ENCODE peak calls at places on chromosomes 1 and 21, in six cellular contexts. H is M059J; I is left ventricle myocardium superior; W is astrocyte of the spinal cord; Y is HuH-7.5; Z is stimulated activated naive B cell treated with anti-CD40 and anti-IgM and Interleukin-4, amounts not matched to agents 10 μg/mL and 1 μg/mL and 100 μg/mL, for 72 hours. C is an unnamed sample.

GRCh38 chr1:71047635-71048607 is at the start of gene PTGER3:
- DNase-seq in W (no peak), Y (peak), Z (peak), I (peak), H (peak), C (peak)

GRCh38 chr1:232276651-232277050 is 353.3 kb downstream of the SIPA1L2 start:
- DNase-seq in H (no peak), Y (no peak), Z (no peak), I (no peak), W (no peak), C (no peak)

GRCh38 chr1:118992868-118993711 is 4.9 kb upstream of the TBX15 start:
- DNase-seq in I (no peak), W (no peak), Z (no peak), H (no peak), Y (no peak), C (no peak)

GRCh38 chr1:208178091-208178529 is 66.1 kb downstream of the PLXNA2 start:
- DNase-seq in I (no peak), Y (no peak), H (peak), W (no peak), Z (no peak), C (no peak)

GRCh38 chr1:241895013-241895412 is 47.0 kb downstream of the EXO1 start:
- DNase-seq in Y (no peak), I (no peak), H (peak), Z (no peak), W (no peak), C (no peak)

GRCh38 chr1:15849775-15850449 is 2.4 kb downstream of the SPEN start:
- DNase-seq in Y (no peak), I (no peak), Z (no peak), W (peak), H (peak), C (no peak)

GRCh38 chr21:42642219-42642745 is 11.1 kb upstream of the PDE9A start:
- DNase-seq in Z (no peak), W (no peak), Y (no peak), H (no peak), I (peak), C (no peak)

GRCh38 chr1:225156254-225156653 is 226.8 kb downstream of the DNAH14 start:
- DNase-seq in H (peak), Z (no peak), Y (no peak), W (peak), I (no peak), C (no peak)

GRCh38 chr1:8094481-8095241 is 68.6 kb upstream of the ERRFI1 start:
- DNase-seq in H (peak), W (peak), I (no peak), Z (no peak), Y (no peak), C (no peak)

GRCh38 chr1:70961374-70961773 is 86.2 kb downstream of the PTGER3 start:
- DNase-seq in H (peak), I (no peak), Y (no peak), W (no peak), Z (no peak), C (no peak)

GRCh38 chr21:46038871-46039397 is 57.4 kb downstream of the COL6A1 start:
- DNase-seq in Z (no peak), W (peak), Y (no peak), I (peak), H (peak), C (no peak)

GRCh38 chr1:226877669-226878068 is 7.3 kb downstream of the PSEN2 start:
- DNase-seq in Y (no peak), H (no peak), W (no peak), I (no peak), Z (no peak), C (no peak)

GRCh38 chr21:44304846-44305245 is 5.0 kb downstream of the PFKL start:
- DNase-seq in H (peak), Z (no peak), W (peak), I (no peak), Y (peak), C (no peak)

GRCh38 chr1:78792756-78793155 is 143.1 kb downstream of the IFI44 start:
- DNase-seq in Y (no peak), Z (no peak), H (peak), W (no peak), I (no peak), C (no peak)

GRCh38 chr1:169545472-169545871 is 40.8 kb downstream of the F5 start:
- DNase-seq in H (no peak), Z (no peak), W (no peak), Y (no peak), I (no peak), C (no peak)

GRCh38 chr1:75542818-75543570 is 67.9 kb downstream of the SLC44A5 start:
- DNase-seq in Z (no peak), I (no peak), H (no peak), Y (no peak), W (no peak), C (no peak)

GRCh38 chr1:66490817-66491216 is 43.1 kb upstream of the SGIP1 start:
- DNase-seq in Z (no peak), W (no peak), Y (no peak), I (no peak), H (no peak), C (no peak)

GRCh38 chr1:162220009-162220539 is 150.6 kb downstream of the NOS1AP start:
- DNase-seq in H (no peak), I (no peak), Z (no peak), Y (no peak), W (no peak), C (no peak)

GRCh38 chr1:118481091-118481490 is 296.1 kb upstream of the SPAG17 start:
- DNase-seq in W (no peak), I (no peak), H (no peak), Z (no peak), Y (no peak), C (no peak)

GRCh38 chr1:243974451-243975292 is 76.4 kb upstream of the ZBTB18 start:
- DNase-seq in Y (no peak), Z (no peak), I (no peak), W (peak), H (peak), C (no peak)

GRCh38 chr1:17736625-17737024 is 18.5 kb upstream of the ACTL8 start:
- DNase-seq in H (no peak), Z (no peak), Y (no peak), I (no peak), W (no peak), C (no peak)

GRCh38 chr1:166840309-166841302 is 1.3 kb downstream of the POGK start:
- DNase-seq in Z (no peak), Y (no peak), H (no peak), I (no peak), W (peak), C (no peak)

GRCh38 chr1:25647863-25648262 is 31.3 kb downstream of the MAN1C1 start:
- DNase-seq in Y (no peak), H (no peak), I (peak), Z (no peak), W (no peak), C (no peak)

GRCh38 chr1:33624991-33625870 is 152.8 kb downstream of the ZSCAN20 start:
- DNase-seq in Y (no peak), W (no peak), H (no peak), Z (no peak), I (no peak), C (no peak)

GRCh38 chr1:41576206-41576605 is 91.7 kb upstream of the EDN2 start:
- DNase-seq in I (no peak), Y (no peak), W (no peak), Z (no peak), H (no peak), C (no peak)

GRCh38 chr1:238582816-238583215 is 692.1 kb upstream of the ZP4 start:
- DNase-seq in Y (no peak), Z (no peak), I (no peak), W (no peak), H (peak), C (no peak)

GRCh38 chr1:25922633-25923567 is 16.7 kb upstream of the STMN1 start:
- DNase-seq in Z (peak), H (peak), Y (peak), W (peak), I (peak), C (no peak)

GRCh38 chr1:207362962-207363858 is 41.7 kb downstream of the CD55 start:
- DNase-seq in Z (no peak), W (peak), Y (no peak), I (no peak), H (peak), C (no peak)

GRCh38 chr1:201456499-201457309 is 12.3 kb downstream of the PHLDA3 start:
- DNase-seq in Y (no peak), Z (no peak), W (peak), I (peak), H (peak), C (no peak)

GRCh38 chr1:88302843-88303486 is 381.1 kb upstream of the PKN2 start:
- DNase-seq in Z (no peak), W (peak), Y (no peak), H (peak), I (no peak), C (no peak)

GRCh38 chr1:15128077-15128476 is 25.5 kb upstream of the TMEM51 start:
- DNase-seq in I (no peak), Y (no peak), Z (no peak), W (no peak), H (no peak), C (no peak)

GRCh38 chr1:9728451-9729295 is 77.1 kb downstream of the PIK3CD start:
- DNase-seq in H (no peak), I (no peak), W (no peak), Y (no peak), Z (no peak), C (no peak)

GRCh38 chr1:92408825-92409224 is 77.9 kb downstream of the GFI1 start:
- DNase-seq in W (peak), I (no peak), Y (no peak), Z (no peak), H (peak), C (no peak)

GRCh38 chr21:38619865-38620513 is 121.7 kb upstream of the ERG start:
- DNase-seq in Y (no peak), W (no peak), I (peak), H (peak), Z (no peak), C (no peak)

GRCh38 chr1:202237052-202237451 is 43.5 kb downstream of the LGR6 start:
- DNase-seq in I (peak), Y (peak), W (no peak), H (peak), Z (peak), C (peak)

GRCh38 chr1:118077331-118078055 is 107.5 kb downstream of the SPAG17 start:
- DNase-seq in Y (no peak), Z (no peak), H (peak), W (peak), I (no peak), C (no peak)

GRCh38 chr1:231761747-231762541 is 135.4 kb downstream of the DISC1 start:
- DNase-seq in Z (no peak), W (no peak), H (no peak), I (no peak), Y (no peak), C (no peak)

GRCh38 chr1:16924216-16924918 is 2.6 kb downstream of the CROCC start:
- DNase-seq in Z (no peak), W (no peak), H (no peak), I (no peak), Y (no peak), C (no peak)